ENCODE peak calls at places on chromosomes 4 and X, in four cellular contexts. Y, F, K and C are unnamed samples.

GRCh38 chr4:158020734-158021346 is 152.0 kb downstream of the GASK1B start:
- DNase-seq in Y (peak), F (peak), K (no peak), C (peak)

GRCh38 chr4:3762264-3762663 is 3.9 kb upstream of the ADRA2C start:
- DNase-seq in Y (no peak), F (no peak), K (no peak), C (no peak)

GRCh38 chr4:29319663-29320340 is 1400.4 kb upstream of the PCDH7 start:
- DNase-seq in Y (no peak), F (no peak), K (no peak), C (no peak)

GRCh38 chrX:107968623-107969022 is 13.5 kb downstream of the TEX13B start:
- DNase-seq in Y (no peak), F (no peak), K (no peak), C (no peak)

GRCh38 chrX:11530621-11531020 is 135.1 kb downstream of the ARHGAP6 start:
- DNase-seq in Y (no peak), F (no peak), K (no peak), C (no peak)

GRCh38 chr4:61210186-61210939 is 10.2 kb downstream of the ADGRL3 start:
- DNase-seq in Y (peak), F (no peak), K (peak), C (peak)

GRCh38 chrX:28920554-28920953 is 333.3 kb downstream of the IL1RAPL1 start:
- DNase-seq in Y (peak), F (no peak), K (peak), C (peak)

GRCh38 chr4:155759372-155760252 is 791 bp downstream of the GUCY1B1 start:
- DNase-seq in Y (peak), F (no peak), K (peak), C (peak)

GRCh38 chr4:169383724-169384123 is 113.0 kb upstream of the SH3RF1 start:
- DNase-seq in Y (peak), F (no peak), K (no peak), C (no peak)

GRCh38 chrX:37701588-37701987 is 16.0 kb downstream of the XK start:
- DNase-seq in Y (no peak), F (no peak), K (peak), C (no peak)

GRCh38 chr4:74097631-74098550 is 1.1 kb downstream of the CXCL2 start:
- DNase-seq in Y (peak), F (no peak), K (no peak), C (peak)

GRCh38 chr4:76430519-76431388 is 4.3 kb upstream of the SHROOM3 start:
- DNase-seq in Y (peak), F (peak), K (peak), C (peak)

GRCh38 chr4:88963817-88964216 is 93.2 kb downstream of the FAM13A start:
- DNase-seq in Y (peak), F (no peak), K (peak), C (peak)

DNA sequence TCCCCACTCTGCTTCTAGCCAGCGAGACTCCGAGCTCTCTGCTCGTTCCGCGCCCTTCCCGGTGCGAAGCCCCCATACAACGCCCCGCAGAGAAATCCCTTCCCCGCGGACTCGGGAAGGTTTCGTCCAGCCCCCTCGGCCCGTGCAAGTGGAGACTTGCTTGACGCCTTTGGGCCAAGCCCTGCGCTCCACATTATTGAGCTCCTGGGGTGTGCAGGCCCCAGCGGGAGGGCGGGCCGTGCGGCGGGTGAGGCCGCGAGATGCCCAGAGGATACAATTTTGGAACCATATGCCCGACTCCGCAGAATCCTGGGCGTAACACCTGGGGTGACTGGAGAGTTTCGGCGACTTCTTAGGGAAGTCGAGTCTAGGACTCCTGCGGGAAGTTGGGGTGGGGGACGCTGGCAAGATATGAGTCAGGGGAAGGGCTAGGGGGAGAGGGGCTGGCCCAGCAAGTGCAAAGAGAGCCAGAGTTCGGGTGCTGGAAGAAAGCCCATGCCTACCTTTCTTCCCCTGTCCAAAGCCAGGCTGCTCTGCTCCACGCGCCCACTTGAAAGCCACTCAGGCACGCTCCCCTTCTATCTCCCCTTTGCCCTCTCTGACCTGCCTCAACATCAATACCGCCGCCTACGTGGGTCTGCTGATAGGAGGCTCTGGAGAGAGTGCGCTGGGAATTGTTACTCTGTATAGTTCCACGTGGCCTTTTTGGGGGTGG is 1.1 kb upstream of the ELF4 start:
- DNase-seq in Y (no peak), F (no peak), K (peak), C (no peak)
- TF ChIP-seq EZH2 in Y (no peak), F (no peak), K (peak), C (no peak)

DNA sequence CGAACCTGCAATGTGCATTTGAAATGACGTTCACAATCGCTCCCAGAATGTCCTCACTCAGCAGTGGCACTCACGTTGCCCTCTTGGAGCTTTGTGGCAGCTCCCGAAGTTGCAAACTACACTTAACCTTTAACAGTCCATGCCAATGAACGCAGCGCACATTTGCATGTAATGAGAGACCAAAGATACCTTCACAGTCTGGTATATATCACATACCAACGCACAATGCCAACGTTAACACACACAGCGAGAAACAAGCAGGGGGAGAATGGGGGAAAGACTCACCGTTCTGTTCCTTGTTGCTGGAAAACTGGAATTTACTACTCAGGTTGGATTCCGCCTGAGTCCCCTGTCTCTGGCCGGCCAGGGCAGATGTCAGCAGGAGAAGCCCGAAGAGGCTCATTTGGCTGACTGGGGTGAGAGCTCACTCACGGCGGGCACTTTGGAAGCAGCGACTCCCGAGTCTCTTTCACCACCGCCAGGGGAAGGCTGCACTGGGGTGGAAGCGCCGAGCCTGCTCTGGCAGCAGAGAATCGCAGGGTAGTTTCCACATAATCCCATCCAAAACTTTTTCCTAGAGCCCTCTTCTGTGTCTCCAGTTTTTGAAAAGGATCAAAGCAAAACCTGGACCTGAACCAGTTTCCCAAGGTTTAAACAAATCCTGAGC is 965 bp downstream of the PDGFC start:
- DNase-seq in Y (peak), F (no peak), K (peak), C (peak)
- TF ChIP-seq EZH2phosphoT487 in Y (no peak), F (no peak), K (no peak), C (no peak)

GRCh38 chr4:25654971-25655963 is at the start of gene SLC34A2:
- DNase-seq in Y (no peak), F (no peak), K (peak), C (peak)
- TF ChIP-seq EZH2 in Y (no peak), F (no peak), K (peak), C (no peak)

GRCh38 chr4:99394913-99395312 is 40.2 kb downstream of the ADH7 start:
- DNase-seq in Y (peak), F (no peak), K (no peak), C (no peak)
- TF ChIP-seq EZH2phosphoT487 in Y (no peak), F (no peak), K (no peak), C (no peak)

DNA sequence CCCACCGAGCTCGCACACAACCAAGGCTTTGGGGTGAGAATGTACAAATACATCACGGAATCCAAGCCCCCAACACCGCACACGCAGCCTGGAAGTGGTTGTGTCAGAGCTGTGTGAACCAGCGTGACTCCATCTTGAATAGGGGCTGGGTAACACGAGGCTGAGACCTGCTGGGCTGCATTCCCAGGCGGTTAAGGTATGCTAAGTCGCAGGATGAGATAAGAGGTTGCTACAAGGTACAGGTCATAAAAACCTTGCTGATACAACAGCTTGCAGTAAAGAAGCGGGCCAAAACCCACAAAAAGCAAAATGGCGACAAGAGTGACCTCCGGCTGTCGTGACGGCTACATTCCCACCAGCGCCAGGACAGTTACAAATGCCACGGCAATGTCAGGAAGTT is 258.4 kb downstream of the DHRSX start:
- DNase-seq in Y (no peak), F (no peak), K (peak), C (no peak)
- TF ChIP-seq EZH2 in Y (no peak), F (no peak), K (no peak), C (no peak)

GRCh38 chr4:121510260-121510942 is 129.6 kb upstream of the QRFPR start:
- DNase-seq in Y (no peak), F (no peak), K (no peak), C (no peak)
- TF ChIP-seq EZH2phosphoT487 in Y (no peak), F (no peak), K (no peak), C (no peak)

GRCh38 chr4:182832352-182833120 is 84.7 kb downstream of the DCTD start:
- DNase-seq in Y (no peak), F (no peak), K (no peak), C (no peak)

GRCh38 chr4:182829196-182829595 is 88.0 kb downstream of the DCTD start:
- DNase-seq in Y (no peak), F (no peak), K (no peak), C (no peak)

GRCh38 chr4:182828678-182829025 is 88.5 kb downstream of the DCTD start:
- DNase-seq in Y (peak), F (no peak), K (peak), C (no peak)

GRCh38 chr4:182827981-182828677 is 89.1 kb downstream of the DCTD start:
- DNase-seq in Y (no peak), F (no peak), K (no peak), C (no peak)

DNA sequence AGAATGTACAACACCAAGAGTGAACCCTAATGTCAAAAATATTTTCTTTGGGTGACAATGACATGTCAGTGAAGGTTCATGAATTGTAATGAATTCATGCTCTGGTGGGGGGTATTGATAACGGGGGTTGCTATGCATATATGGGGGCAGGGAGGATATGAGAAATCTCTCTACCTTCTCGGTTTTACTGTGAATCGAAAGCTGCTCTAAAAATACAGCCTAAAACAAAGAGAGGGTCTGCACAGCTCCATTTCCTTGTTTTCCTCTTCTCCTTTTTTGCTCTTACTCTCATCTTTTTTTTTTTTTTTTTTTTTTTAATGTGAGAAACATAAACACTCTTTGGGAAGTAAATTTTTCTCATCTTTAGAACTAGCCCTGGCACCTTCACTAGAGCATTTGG is 85.8 kb downstream of the DCTD start:
- DNase-seq in Y (no peak), F (no peak), K (no peak), C (no peak)
- TF ChIP-seq EZH2 in Y (no peak), F (no peak), K (no peak), C (no peak)

GRCh38 chr4:54386270-54386669 is 157.2 kb downstream of the PDGFRA start:
- DNase-seq in Y (no peak), F (no peak), K (no peak), C (no peak)
- TF ChIP-seq EZH2phosphoT487 in Y (no peak), F (no peak), K (no peak), C (no peak)

DNA sequence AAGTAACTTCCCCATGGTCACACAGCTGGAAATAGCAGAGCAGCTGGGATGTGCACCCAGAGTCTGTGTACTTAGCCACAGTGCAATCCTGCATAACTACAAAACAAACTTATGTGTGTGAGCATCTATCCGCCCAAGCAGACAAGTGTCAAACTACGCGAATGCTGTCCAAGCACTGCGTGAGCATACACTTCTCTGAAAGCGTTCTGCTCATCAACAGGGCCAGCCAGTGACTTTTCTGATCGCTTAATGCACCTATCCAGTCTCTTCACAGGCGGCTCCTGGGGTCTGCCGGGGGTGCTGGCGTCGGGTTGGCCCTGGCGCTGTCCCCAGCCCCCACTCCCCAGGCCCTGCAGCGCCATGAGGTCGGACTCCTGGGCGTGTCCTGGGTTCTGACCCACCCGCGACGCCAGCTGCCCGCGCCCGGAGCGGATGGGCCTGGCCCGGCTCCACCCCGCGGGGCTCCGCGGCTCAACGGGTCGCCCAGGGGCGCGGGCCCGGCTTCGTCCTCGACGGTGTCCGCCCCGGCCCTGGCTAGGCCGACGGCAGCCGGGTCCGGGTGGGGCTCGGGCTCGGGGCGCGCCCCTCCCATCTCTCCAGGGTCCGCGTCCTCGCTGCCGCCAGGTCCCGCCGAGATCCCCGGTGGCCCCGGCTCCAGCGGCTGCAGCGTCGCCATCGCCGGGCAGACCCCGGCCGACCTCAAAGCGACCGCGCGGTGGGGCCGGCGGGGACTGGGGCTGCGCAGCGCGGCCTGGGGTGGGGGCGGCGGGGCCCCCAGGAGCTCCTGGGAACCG is 1.3 kb upstream of the ZNF141 start:
- DNase-seq in Y (no peak), F (no peak), K (peak), C (peak)
- TF ChIP-seq EZH2 in Y (no peak), F (no peak), K (no peak), C (no peak)